ENCODE peak calls at places on chromosomes 5 and 9, in six cellular contexts. One of them, this sample, is unnamed.

GRCh38 chr5:158727771-158728311 is 371.9 kb downstream of the EBF1 start:
- DNase-seq in heart left ventricle: peak; percentile 74
- DNase-seq in chondrocyte: no peak
- DNase-seq in A549: no peak
- DNase-seq in psoas muscle: peak; percentile 60
- DNase-seq in sigmoid colon: peak; percentile 85
- DNase-seq in this sample: no peak

GRCh38 chr5:57445006-57445714 is 37.5 kb downstream of the ACTBL2 start:
- DNase-seq in heart left ventricle: peak; percentile 15
- DNase-seq in chondrocyte: no peak
- DNase-seq in A549: no peak
- DNase-seq in psoas muscle: no peak
- DNase-seq in sigmoid colon: no peak
- DNase-seq in this sample: no peak

GRCh38 chr9:79572891-79573696 is 1.3 kb downstream of the TLE4 start:
- DNase-seq in heart left ventricle: peak; percentile 55
- DNase-seq in chondrocyte: peak; percentile 82
- DNase-seq in A549: peak; percentile 25
- DNase-seq in psoas muscle: peak; percentile 71
- DNase-seq in sigmoid colon: peak; percentile 73
- DNase-seq in this sample: no peak

GRCh38 chr5:39423331-39423751 is 1.4 kb downstream of the DAB2 start:
- DNase-seq in heart left ventricle: peak; percentile 23
- DNase-seq in chondrocyte: no peak
- DNase-seq in A549: no peak
- DNase-seq in psoas muscle: no peak
- DNase-seq in sigmoid colon: no peak
- DNase-seq in this sample: no peak

GRCh38 chr9:79633558-79633957 is 61.8 kb downstream of the TLE4 start:
- DNase-seq in heart left ventricle: no peak
- DNase-seq in chondrocyte: no peak
- DNase-seq in A549: no peak
- DNase-seq in psoas muscle: no peak
- DNase-seq in sigmoid colon: no peak
- DNase-seq in this sample: no peak

GRCh38 chr9:132631280-132631679 is 38.5 kb downstream of the DDX31 start:
- DNase-seq in heart left ventricle: no peak
- DNase-seq in chondrocyte: no peak
- DNase-seq in A549: no peak
- DNase-seq in psoas muscle: no peak
- DNase-seq in sigmoid colon: no peak
- DNase-seq in this sample: no peak

GRCh38 chr5:73280821-73281746 is 108.1 kb downstream of the TMEM174 start:
- DNase-seq in heart left ventricle: peak; percentile 41
- DNase-seq in chondrocyte: no peak
- DNase-seq in A549: no peak
- DNase-seq in psoas muscle: no peak
- DNase-seq in sigmoid colon: no peak
- DNase-seq in this sample: peak; percentile 77

GRCh38 chr5:122704247-122705036 is 70.4 kb upstream of the SNX2 start:
- DNase-seq in heart left ventricle: no peak
- DNase-seq in chondrocyte: no peak
- DNase-seq in A549: peak; percentile 32
- DNase-seq in psoas muscle: no peak
- DNase-seq in sigmoid colon: no peak
- DNase-seq in this sample: no peak

GRCh38 chr5:162768962-162769464 is 668.4 kb upstream of the CCNG1 start:
- DNase-seq in heart left ventricle: no peak
- DNase-seq in chondrocyte: no peak
- DNase-seq in A549: no peak
- DNase-seq in psoas muscle: no peak
- DNase-seq in sigmoid colon: no peak
- DNase-seq in this sample: no peak

GRCh38 chr5:57303985-57304384 is 130.1 kb downstream of the GPBP1 start:
- DNase-seq in heart left ventricle: no peak
- DNase-seq in chondrocyte: no peak
- DNase-seq in A549: no peak
- DNase-seq in psoas muscle: no peak
- DNase-seq in sigmoid colon: no peak
- DNase-seq in this sample: peak; percentile 14

GRCh38 chr5:24215114-24215513 is 429.7 kb downstream of the CDH10 start:
- DNase-seq in heart left ventricle: no peak
- DNase-seq in chondrocyte: no peak
- DNase-seq in A549: no peak
- DNase-seq in psoas muscle: no peak
- DNase-seq in sigmoid colon: no peak
- DNase-seq in this sample: no peak

GRCh38 chr5:14141764-14142163 is 1.4 kb upstream of the TRIO start:
- DNase-seq in heart left ventricle: no peak
- DNase-seq in chondrocyte: no peak
- DNase-seq in A549: no peak
- DNase-seq in psoas muscle: no peak
- DNase-seq in sigmoid colon: no peak
- DNase-seq in this sample: no peak
- TF ChIP-seq CTCF in heart left ventricle: no peak
- TF ChIP-seq CTCF in chondrocyte: no peak
- TF ChIP-seq CTCF in A549: no peak
- TF ChIP-seq CTCF in psoas muscle: no peak
- TF ChIP-seq CTCF in sigmoid colon: no peak
- TF ChIP-seq CTCF in this sample: no peak

DNA sequence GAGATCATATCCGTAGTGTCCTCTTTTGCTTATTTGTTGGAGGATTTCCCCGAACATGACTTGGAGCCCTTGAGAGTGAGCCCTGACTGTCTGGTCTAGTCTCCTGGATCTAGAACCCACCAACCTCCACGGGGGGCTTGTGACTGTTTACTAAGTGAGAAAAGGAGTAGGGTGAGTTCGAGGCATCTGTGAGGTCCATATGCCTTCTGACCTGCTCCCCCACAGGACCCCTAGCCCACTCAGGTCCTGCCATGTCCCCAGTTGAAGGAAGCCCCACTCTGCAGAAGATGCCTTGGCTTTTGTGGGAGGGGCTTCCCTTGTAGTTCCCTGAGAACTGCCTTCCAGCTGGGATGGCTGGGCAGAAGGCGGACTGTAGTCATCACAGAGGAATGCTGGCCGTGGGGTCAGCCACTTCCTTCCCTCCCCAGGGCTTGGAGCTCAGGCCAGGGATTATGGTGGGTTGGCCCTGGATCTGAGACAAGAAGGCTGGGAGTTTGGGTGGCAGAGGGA is 7.0 kb upstream of the IRF1 start:
- DNase-seq in heart left ventricle: peak; percentile 81
- DNase-seq in chondrocyte: no peak
- DNase-seq in A549: peak; percentile 92
- DNase-seq in psoas muscle: peak; percentile 84
- DNase-seq in sigmoid colon: peak; percentile 88
- DNase-seq in this sample: peak; percentile 83
- TF ChIP-seq CTCF in heart left ventricle: no peak
- TF ChIP-seq CTCF in chondrocyte: no peak
- TF ChIP-seq CTCF in A549: no peak
- TF ChIP-seq CTCF in psoas muscle: no peak
- TF ChIP-seq CTCF in sigmoid colon: no peak
- TF ChIP-seq CTCF in this sample: no peak

GRCh38 chr5:177497297-177498012 is at the start of gene PDLIM7:
- DNase-seq in heart left ventricle: peak; percentile 96
- DNase-seq in chondrocyte: no peak
- DNase-seq in A549: peak; percentile 97
- DNase-seq in psoas muscle: peak; percentile 98
- DNase-seq in sigmoid colon: peak; percentile 99
- DNase-seq in this sample: peak; percentile 98
- TF ChIP-seq CTCF in heart left ventricle: peak; percentile 17
- TF ChIP-seq CTCF in chondrocyte: no peak
- TF ChIP-seq CTCF in A549: no peak
- TF ChIP-seq CTCF in psoas muscle: no peak
- TF ChIP-seq CTCF in sigmoid colon: no peak
- TF ChIP-seq CTCF in this sample: peak; percentile 31

GRCh38 chr5:110441035-110441434 is 285.4 kb downstream of the TMEM232 start:
- DNase-seq in heart left ventricle: no peak
- DNase-seq in chondrocyte: no peak
- DNase-seq in A549: no peak
- DNase-seq in psoas muscle: no peak
- DNase-seq in sigmoid colon: no peak
- DNase-seq in this sample: peak; percentile 35
- TF ChIP-seq CTCF in heart left ventricle: peak; percentile 22
- TF ChIP-seq CTCF in chondrocyte: peak; percentile 81
- TF ChIP-seq CTCF in A549: no peak
- TF ChIP-seq CTCF in psoas muscle: peak; percentile 38
- TF ChIP-seq CTCF in sigmoid colon: no peak
- TF ChIP-seq CTCF in this sample: peak; percentile 48

This sample was measured in Calu3.